ENCODE peak calls at places on chromosome 15, in nine cellular contexts. J, O, B, Y, W, N, I, T and A are unnamed samples. For H3K4me1, the result is how much of the 10 kb centered on the place peaks cover.

GRCh38 chr15:39692464-39693327 is 89.9 kb downstream of the FSIP1 start:
- DNase-seq in J (no peak), O (no peak), B (no peak), Y (peak), W (peak), N (no peak), I (no peak), T (no peak), A (peak)

GRCh38 chr15:48802867-48803266 is 8.0 kb downstream of the CEP152 start:
- DNase-seq in J (peak), O (no peak), B (no peak), Y (peak), W (no peak), N (no peak), I (no peak), T (no peak), A (no peak)

GRCh38 chr15:70156781-70157261 is 59.1 kb upstream of the TLE3 start:
- DNase-seq in J (peak), O (no peak), B (peak), Y (peak), W (no peak), N (no peak), I (no peak), T (no peak), A (no peak)

GRCh38 chr15:45863881-45864580 is 229.2 kb downstream of the SQOR start:
- DNase-seq in J (peak), O (no peak), B (no peak), Y (no peak), W (no peak), N (no peak), I (no peak), T (no peak), A (no peak)

GRCh38 chr15:92920595-92921169 is 20.6 kb downstream of the CHD2 start:
- DNase-seq in J (peak), O (no peak), B (no peak), Y (no peak), W (no peak), N (no peak), I (no peak), T (no peak), A (no peak)

GRCh38 chr15:92944946-92945521 is 44.9 kb downstream of the CHD2 start:
- DNase-seq in J (no peak), O (no peak), B (no peak), Y (no peak), W (no peak), N (no peak), I (no peak), T (no peak), A (no peak)

GRCh38 chr15:95557226-95558046 is 773.1 kb upstream of the NR2F2 start:
- DNase-seq in J (peak), O (no peak), B (no peak), Y (peak), W (no peak), N (peak), I (no peak), T (no peak), A (no peak)

GRCh38 chr15:47806008-47806407 is 88.7 kb downstream of the SEMA6D start:
- DNase-seq in J (no peak), O (no peak), B (no peak), Y (no peak), W (no peak), N (no peak), I (no peak), T (no peak), A (no peak)

DNA sequence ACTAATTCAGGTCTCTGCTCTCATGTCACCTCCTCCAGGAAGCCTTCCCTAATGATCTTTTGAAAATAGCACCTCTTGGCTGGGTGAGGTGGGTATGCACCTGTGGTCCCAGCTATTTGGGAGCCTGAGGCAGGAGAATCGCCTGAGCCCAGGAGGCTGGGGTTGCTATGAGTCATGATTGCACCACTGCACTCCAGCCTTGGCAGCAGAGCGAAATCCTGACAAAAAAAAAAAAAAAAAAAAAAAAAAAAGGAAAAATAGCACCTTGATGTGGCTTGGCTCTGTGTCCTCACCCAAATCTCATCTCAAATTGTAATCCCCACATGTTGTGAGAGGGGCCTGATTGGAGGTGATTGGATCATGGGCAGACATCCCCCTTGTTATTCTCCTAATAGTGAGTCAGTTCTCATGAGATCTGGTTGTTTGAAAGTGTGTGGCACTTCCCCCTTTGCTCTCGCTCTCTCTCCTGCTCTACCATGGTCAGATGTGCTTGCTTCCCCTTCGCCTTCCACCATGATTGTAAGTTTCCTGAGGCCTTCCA is 11.2 kb upstream of the RNU6-1 start:
- DNase-seq in J (peak), O (no peak), B (no peak), Y (peak), W (no peak), N (peak), I (no peak), T (peak), A (no peak)
- H3K4me3 ChIP-seq in J (no peak), O (no peak), B (no peak), Y (no peak), W (no peak), N (peak), I (no peak), T (no peak), A (no peak)

DNA sequence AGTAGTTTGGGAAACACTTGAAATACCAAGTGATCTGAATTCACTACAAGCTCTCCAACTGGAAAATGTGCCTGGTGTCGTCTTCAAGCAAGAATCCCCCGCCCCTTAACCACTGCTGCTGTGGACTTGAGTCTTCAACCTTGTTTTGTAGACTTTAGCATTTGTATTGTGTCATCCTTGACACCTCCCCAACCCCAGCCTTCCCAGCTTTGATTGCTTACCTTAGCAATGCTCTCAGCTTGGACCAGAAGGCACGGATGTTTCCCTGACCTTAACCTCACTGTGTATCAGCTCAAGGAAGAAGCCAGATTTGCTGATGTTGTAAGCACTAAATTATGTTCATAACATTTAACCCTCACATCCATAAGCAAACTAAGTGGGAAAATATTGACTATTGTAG is 146.4 kb downstream of the IGF1R start:
- DNase-seq in J (no peak), O (no peak), B (no peak), Y (peak), W (peak), N (peak), I (no peak), T (no peak), A (no peak)
- H3K4me1 ChIP-seq in J (under half), O (under half), B (under half), Y (under half), W (half or more), N (under half), I (under half), T (under half), A (under half)

GRCh38 chr15:32718822-32719716 is 1.3 kb downstream of the GREM1 start:
- DNase-seq in J (peak), O (no peak), B (no peak), Y (peak), W (peak), N (no peak), I (no peak), T (peak), A (no peak)

GRCh38 chr15:32716960-32717289 is 879 bp upstream of the GREM1 start:
- DNase-seq in J (no peak), O (no peak), B (no peak), Y (peak), W (no peak), N (no peak), I (no peak), T (no peak), A (no peak)

GRCh38 chr15:32716216-32716959 is 1.4 kb upstream of the GREM1 start:
- DNase-seq in J (no peak), O (no peak), B (no peak), Y (peak), W (no peak), N (no peak), I (no peak), T (no peak), A (no peak)

GRCh38 chr15:32718082-32718821 is 448 bp downstream of the GREM1 start:
- DNase-seq in J (no peak), O (no peak), B (no peak), Y (peak), W (peak), N (no peak), I (no peak), T (no peak), A (peak)

GRCh38 chr15:32717290-32718081 is at the start of gene GREM1:
- DNase-seq in J (no peak), O (no peak), B (no peak), Y (peak), W (peak), N (no peak), I (no peak), T (no peak), A (peak)
- H3K4me3 ChIP-seq in J (peak), O (no peak), B (peak), Y (peak), W (peak), N (peak), I (no peak), T (peak), A (no peak)

GRCh38 chr15:68793776-68794175 is 26.9 kb downstream of the ANP32A start:
- DNase-seq in J (no peak), O (no peak), B (no peak), Y (no peak), W (no peak), N (no peak), I (no peak), T (no peak), A (no peak)

GRCh38 chr15:68796576-68796975 is 24.1 kb downstream of the ANP32A start:
- DNase-seq in J (no peak), O (no peak), B (no peak), Y (no peak), W (no peak), N (no peak), I (no peak), T (no peak), A (no peak)

GRCh38 chr15:68795298-68795848 is 25.3 kb downstream of the ANP32A start:
- DNase-seq in J (no peak), O (peak), B (peak), Y (peak), W (peak), N (no peak), I (peak), T (peak), A (peak)

GRCh38 chr15:68794307-68794706 is 26.4 kb downstream of the ANP32A start:
- DNase-seq in J (no peak), O (no peak), B (no peak), Y (no peak), W (no peak), N (no peak), I (no peak), T (no peak), A (no peak)

GRCh38 chr15:68794869-68795268 is 25.8 kb downstream of the ANP32A start:
- DNase-seq in J (no peak), O (no peak), B (no peak), Y (peak), W (no peak), N (peak), I (no peak), T (no peak), A (no peak)
- H3K4me1 ChIP-seq in J (under half), O (half or more), B (half or more), Y (under half), W (half or more), N (half or more), I (half or more), T (half or more), A (half or more)

GRCh38 chr15:65401607-65402240 is 21.0 kb downstream of the IGDCC4 start:
- DNase-seq in J (no peak), O (no peak), B (no peak), Y (no peak), W (no peak), N (no peak), I (no peak), T (no peak), A (no peak)

GRCh38 chr15:65405793-65406192 is 17.0 kb downstream of the IGDCC4 start:
- DNase-seq in J (no peak), O (no peak), B (no peak), Y (no peak), W (no peak), N (no peak), I (no peak), T (no peak), A (no peak)

GRCh38 chr15:65400760-65401606 is 21.8 kb downstream of the IGDCC4 start:
- DNase-seq in J (peak), O (peak), B (peak), Y (peak), W (peak), N (peak), I (peak), T (peak), A (no peak)

GRCh38 chr15:65404196-65404872 is 18.4 kb downstream of the IGDCC4 start:
- DNase-seq in J (no peak), O (no peak), B (no peak), Y (no peak), W (peak), N (no peak), I (no peak), T (no peak), A (no peak)

GRCh38 chr15:65402971-65403370 is 19.8 kb downstream of the IGDCC4 start:
- DNase-seq in J (no peak), O (no peak), B (no peak), Y (no peak), W (no peak), N (no peak), I (no peak), T (no peak), A (no peak)
- H3K4me3 ChIP-seq in J (no peak), O (no peak), B (no peak), Y (no peak), W (no peak), N (no peak), I (no peak), T (no peak), A (no peak)

DNA sequence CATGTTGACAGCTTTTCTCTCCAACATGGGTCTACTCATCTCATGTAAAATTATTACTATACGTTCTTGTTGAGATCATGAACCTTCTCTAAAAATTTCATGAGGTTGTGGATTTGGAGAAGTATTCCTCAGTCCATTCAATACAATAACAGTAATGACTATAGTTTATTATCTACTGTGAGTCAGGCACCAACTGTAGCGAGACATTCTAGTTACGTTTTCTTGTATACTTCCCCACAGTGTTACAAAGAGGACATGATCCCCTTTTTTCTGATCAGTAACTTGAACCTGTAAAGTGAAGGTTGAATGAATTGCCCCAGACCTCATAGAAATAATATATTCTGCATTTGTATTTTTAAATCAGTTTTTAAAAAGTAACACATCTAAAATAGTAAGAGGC is 76.4 kb downstream of the AKAP13 start:
- DNase-seq in J (no peak), O (no peak), B (no peak), Y (no peak), W (no peak), N (no peak), I (no peak), T (no peak), A (no peak)
- H3K4me1 ChIP-seq in J (under half), O (under half), B (under half), Y (under half), W (under half), N (under half), I (under half), T (under half), A (under half)